ENCODE peak calls at places on chromosome 9, in eight cellular contexts. O, F, T, B, L, J, C and Q are unnamed samples.
A peak's percentile ranks its signal among the peaks of the same experiment; 100 is the strongest.

GRCh38 chr9:85610074-85610855 is 131.5 kb downstream of the AGTPBP1 start:
- DNase-seq in T (peak; percentile 12), B (no peak), C (peak; percentile 53), F (peak; percentile 89), J (peak; percentile 39), O (peak; percentile 67), L (peak; percentile 75), Q (peak; percentile 48)

GRCh38 chr9:70411930-70412677 is 2.4 kb downstream of the KLF9 start:
- DNase-seq in O (peak; percentile 86), J (no peak), T (peak; percentile 39), F (peak; percentile 93), B (peak; percentile 77), L (no peak), C (peak; percentile 84), Q (peak; percentile 29)

GRCh38 chr9:110089681-110090370 is 118.1 kb downstream of the C9orf152 start:
- DNase-seq in B (no peak), T (no peak), J (no peak), C (peak; percentile 24), L (no peak), O (no peak), F (no peak), Q (no peak)

GRCh38 chr9:92183449-92183848 is 68.2 kb upstream of the SPTLC1 start:
- DNase-seq in O (no peak), B (no peak), J (no peak), C (no peak), T (no peak), L (no peak), F (no peak), Q (no peak)

GRCh38 chr9:92763721-92764380 is 782 bp downstream of the BICD2 start:
- DNase-seq in T (peak; percentile 44), B (peak; percentile 68), J (peak; percentile 53), O (peak; percentile 23), L (no peak), F (no peak), C (no peak), Q (peak; percentile 73)

GRCh38 chr9:22469928-22470544 is 23.4 kb downstream of the DMRTA1 start:
- DNase-seq in C (peak; percentile 42), T (peak; percentile 32), O (peak; percentile 12), F (peak; percentile 29), J (peak; percentile 58), B (no peak), L (peak; percentile 53), Q (peak; percentile 44)

GRCh38 chr9:33273972-33274328 is 9.1 kb downstream of the CHMP5 start:
- DNase-seq in B (no peak), T (no peak), J (no peak), C (no peak), O (peak; percentile 52), F (no peak), L (no peak), Q (no peak)

GRCh38 chr9:88535226-88535931 is 401 bp downstream of the NXNL2 start:
- DNase-seq in T (peak; percentile 55), B (peak; percentile 66), J (peak; percentile 29), C (no peak), L (no peak), O (peak; percentile 18), F (no peak), Q (peak; percentile 41)

GRCh38 chr9:110455860-110456259 is 118.2 kb upstream of the TXNDC8 start:
- DNase-seq in C (no peak), L (no peak), O (no peak), B (no peak), T (no peak), F (no peak), J (no peak), Q (no peak)

GRCh38 chr9:100066539-100066938 is 32.3 kb downstream of the ERP44 start:
- DNase-seq in T (no peak), F (peak; percentile 77), L (peak; percentile 88), J (no peak), B (no peak), O (no peak), C (no peak), Q (no peak)

GRCh38 chr9:109020982-109021511 is 7.7 kb upstream of the CTNNAL1 start:
- DNase-seq in F (no peak), L (no peak), B (no peak), T (no peak), O (no peak), J (no peak), C (no peak), Q (no peak)

GRCh38 chr9:2907401-2907800 is 63.5 kb upstream of the PUM3 start:
- DNase-seq in F (no peak), J (no peak), T (no peak), B (no peak), O (no peak), L (no peak), C (no peak), Q (no peak)

GRCh38 chr9:86126998-86127972 is 27.9 kb upstream of the GOLM1 start:
- DNase-seq in C (peak; percentile 91), B (peak; percentile 48), F (peak; percentile 93), O (peak; percentile 97), L (peak; percentile 3), T (peak; percentile 86), J (peak; percentile 4), Q (peak; percentile 83)

GRCh38 chr9:73199886-73200285 is 48.2 kb downstream of the ANXA1 start:
- DNase-seq in F (no peak), L (peak; percentile 73), B (no peak), J (no peak), C (no peak), T (peak; percentile 33), O (no peak), Q (peak; percentile 21)

GRCh38 chr9:73204910-73205309 is 53.2 kb downstream of the ANXA1 start:
- DNase-seq in B (no peak), J (no peak), F (no peak), C (no peak), O (no peak), T (no peak), L (no peak), Q (no peak)

GRCh38 chr9:73202992-73203391 is 51.3 kb downstream of the ANXA1 start:
- DNase-seq in B (no peak), T (no peak), L (no peak), C (no peak), O (peak; percentile 9), J (no peak), F (peak; percentile 22), Q (no peak)

GRCh38 chr9:73199448-73199847 is 47.8 kb downstream of the ANXA1 start:
- DNase-seq in B (no peak), C (no peak), J (no peak), O (no peak), F (no peak), L (no peak), T (no peak), Q (no peak)

GRCh38 chr9:73200694-73201432 is 49.2 kb downstream of the ANXA1 start:
- DNase-seq in C (no peak), O (peak; percentile 15), T (no peak), F (peak; percentile 60), L (peak; percentile 74), J (no peak), B (no peak), Q (no peak)
- TF ChIP-seq CTCF in C (peak; percentile 63), O (peak; percentile 49), T (peak; percentile 29), F (peak; percentile 52), L (peak; percentile 73), J (peak; percentile 80), B (peak; percentile 11), Q (peak; percentile 66)

DNA sequence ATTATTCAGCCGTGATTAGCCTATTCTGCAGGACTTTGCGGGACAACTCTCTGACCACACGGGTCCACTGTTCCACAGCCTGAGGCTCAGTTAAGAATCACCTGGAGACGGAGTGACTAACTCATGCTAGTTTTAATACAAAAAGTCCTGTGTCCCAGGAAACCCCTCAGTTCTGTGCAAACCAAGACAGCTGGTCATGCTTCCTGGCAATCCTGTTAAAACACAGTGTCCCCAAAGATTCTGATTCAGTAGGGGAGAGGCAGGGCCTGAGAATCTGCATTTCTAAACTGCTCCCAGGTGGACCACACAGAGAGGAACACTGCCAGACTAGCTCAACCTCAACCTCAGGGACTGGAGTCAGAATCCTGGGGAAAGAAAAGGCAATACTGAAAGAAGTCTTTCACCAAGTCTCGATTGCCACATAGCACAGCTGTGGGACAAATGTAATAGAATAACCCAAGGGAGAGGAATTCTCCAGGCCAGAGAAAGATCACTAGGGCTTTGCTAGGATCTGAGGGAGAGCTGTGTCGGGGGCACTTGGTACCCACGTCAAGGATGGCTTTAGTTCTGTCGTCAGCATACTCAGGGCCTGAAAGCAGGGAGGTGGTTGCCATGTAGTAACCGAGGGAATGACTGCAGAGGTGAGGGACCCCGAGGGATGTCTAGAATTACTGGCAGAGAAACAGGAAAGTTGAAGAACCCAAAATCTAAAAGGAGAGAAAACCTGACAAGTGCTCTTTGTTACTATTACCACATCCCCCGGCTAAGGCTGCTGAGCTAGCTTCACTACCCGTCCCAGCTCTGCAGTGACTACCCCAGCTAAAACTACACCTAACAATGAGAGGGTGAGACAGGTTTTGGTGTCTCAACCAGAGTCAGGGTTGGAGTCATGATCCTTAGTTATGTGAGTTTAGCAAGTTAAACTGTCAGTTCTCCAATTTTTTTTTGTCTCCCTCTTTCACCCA is 8.6 kb downstream of the SUSD1 start:
- DNase-seq in O (peak; percentile 57), T (no peak), F (peak; percentile 59), L (no peak), J (no peak), C (peak; percentile 98), B (no peak), Q (no peak)
- TF ChIP-seq CTCF in O (no peak), T (no peak), F (peak; percentile 12), L (no peak), J (no peak), C (peak; percentile 49), B (no peak), Q (no peak)

GRCh38 chr9:16131269-16131668 is 578.4 kb downstream of the CCDC171 start:
- DNase-seq in T (no peak), L (peak; percentile 27), B (no peak), J (peak; percentile 15), O (peak; percentile 61), C (peak; percentile 34), F (peak; percentile 71), Q (no peak)
- TF ChIP-seq CTCF in T (no peak), L (peak; percentile 33), B (no peak), J (no peak), O (peak; percentile 32), C (peak; percentile 54), F (peak; percentile 43), Q (no peak)

GRCh38 chr9:38389313-38389712 is 3.2 kb upstream of the ALDH1B1 start:
- DNase-seq in C (no peak), L (no peak), B (no peak), O (peak; percentile 72), T (no peak), F (peak; percentile 35), J (no peak), Q (no peak)

GRCh38 chr9:38390442-38390841 is 2.1 kb upstream of the ALDH1B1 start:
- DNase-seq in J (no peak), C (no peak), F (no peak), O (no peak), T (no peak), L (no peak), B (no peak), Q (no peak)

GRCh38 chr9:38392235-38393127 is at the start of gene ALDH1B1:
- DNase-seq in T (peak; percentile 91), O (peak; percentile 87), C (peak; percentile 80), J (peak; percentile 89), B (peak; percentile 90), F (peak; percentile 90), L (peak; percentile 83), Q (peak; percentile 91)

GRCh38 chr9:38391278-38392118 is 1.0 kb upstream of the ALDH1B1 start:
- DNase-seq in B (no peak), C (no peak), J (no peak), O (no peak), L (no peak), F (no peak), T (no peak), Q (no peak)

DNA sequence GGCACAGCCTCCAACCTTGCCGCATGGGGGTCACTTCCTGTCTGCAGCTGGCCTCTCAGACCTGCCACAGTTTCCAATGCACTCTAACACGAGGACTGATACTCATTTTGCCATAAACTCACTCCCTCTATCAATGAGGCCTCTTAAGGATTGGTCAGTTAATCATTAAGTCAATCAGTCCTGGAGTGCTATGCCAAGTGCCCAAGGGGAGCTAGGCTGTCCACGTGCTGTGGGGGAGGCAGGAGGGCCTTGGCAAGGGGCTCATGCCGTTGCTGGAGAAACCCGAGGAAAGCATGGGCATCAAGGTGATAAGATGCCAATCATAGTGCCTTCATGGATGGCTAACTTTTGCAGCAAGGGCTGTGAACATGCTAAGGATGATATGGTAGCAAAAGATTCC is 1.7 kb upstream of the ALDH1B1 start:
- DNase-seq in F (no peak), O (no peak), L (no peak), J (no peak), T (no peak), B (no peak), C (no peak), Q (no peak)
- TF ChIP-seq CTCF in F (no peak), O (no peak), L (no peak), J (no peak), T (no peak), B (no peak), C (no peak), Q (no peak)